ENCODE peak calls at places on chromosomes 1 and 21, in ten cellular contexts. B is T-cell; X is left colon; D is DND-41; F is naive thymus-derived CD8-positive, alpha-beta T cell; H is A549; U is stimulated activated naive CD8-positive, alpha-beta T cell treated with anti-CD3 and anti-CD28 coated beads, Interleukin-15, amount 100 ng/mL, for 72 hours; G is upper lobe of right lung; R is naive thymus-derived CD4-positive, alpha-beta T cell; M is activated CD8-positive, alpha-beta memory T cell treated with anti-CD3 and anti-CD28 coated beads, Interleukin-2, amount 10 ng/mL, durations not matched to agents 7 days and 5 days. K is an unnamed sample.

GRCh38 chr1:241706257-241706656 is 54.2 kb downstream of the WDR64 start:
- ATAC-seq in G (no peak), F (peak), D (no peak), H (peak), B (peak), X (peak), R (no peak), M (no peak), U (peak), K (peak)

GRCh38 chr1:25747046-25747705 is 52.8 kb upstream of the SELENON start:
- ATAC-seq in F (no peak), B (no peak), G (no peak), M (no peak), H (no peak), R (no peak), X (no peak), U (no peak), D (no peak), K (no peak)

GRCh38 chr1:117661027-117661426 is 55.2 kb downstream of the TENT5C start:
- ATAC-seq in F (peak), R (peak), G (no peak), U (no peak), M (peak), D (peak), X (no peak), H (no peak), B (peak), K (peak)

GRCh38 chr1:181149326-181150000 is 61.0 kb downstream of the IER5 start:
- ATAC-seq in M (peak), X (peak), U (peak), H (peak), D (peak), F (peak), R (peak), G (no peak), B (peak), K (peak)

GRCh38 chr1:202728951-202729350 is 18.7 kb upstream of the SYT2 start:
- ATAC-seq in H (no peak), U (no peak), M (no peak), D (no peak), R (no peak), G (no peak), X (no peak), B (no peak), F (no peak), K (no peak)

GRCh38 chr1:96183928-96184327 is 537.7 kb upstream of the PTBP2 start:
- ATAC-seq in D (no peak), F (no peak), R (no peak), G (no peak), U (no peak), X (no peak), H (no peak), B (no peak), M (no peak), K (no peak)

GRCh38 chr1:20280906-20281305 is 9.8 kb upstream of the VWA5B1 start:
- ATAC-seq in M (no peak), R (no peak), G (no peak), U (no peak), F (no peak), D (no peak), X (peak), B (no peak), H (no peak), K (no peak)

GRCh38 chr21:44360174-44360573 is 6.8 kb downstream of the TRPM2 start:
- ATAC-seq in X (no peak), H (peak), U (no peak), B (peak), G (peak), R (peak), M (peak), F (peak), D (peak), K (no peak)

GRCh38 chr1:224733021-224733911 is 117.1 kb downstream of the CNIH3 start:
- ATAC-seq in U (peak), M (no peak), F (no peak), D (no peak), H (no peak), R (no peak), X (peak), G (peak), B (no peak), K (peak)

GRCh38 chr1:21614419-21615115 is 54.6 kb downstream of the RAP1GAP start:
- ATAC-seq in X (peak), F (no peak), H (no peak), G (peak), U (no peak), B (no peak), D (no peak), R (no peak), M (no peak), K (no peak)

GRCh38 chr21:35138665-35139381 is 89.7 kb upstream of the RUNX1 start:
- ATAC-seq in M (peak), U (peak), X (no peak), F (peak), B (peak), D (peak), R (peak), H (no peak), G (no peak), K (peak)

GRCh38 chr21:43343992-43344886 is 82.7 kb downstream of the SIK1 start:
- ATAC-seq in D (no peak), G (peak), H (peak), F (no peak), R (no peak), B (no peak), M (no peak), U (no peak), X (peak), K (no peak)

GRCh38 chr1:93694039-93694438 is 12.4 kb upstream of the BCAR3 start:
- ATAC-seq in B (no peak), X (no peak), U (no peak), F (no peak), D (no peak), G (no peak), H (no peak), M (no peak), R (no peak), K (no peak)

K was measured in activated T-helper 17 cell treated with anti-CD3 and anti-CD28 coated beads, Interleukin-2, amount 50 U/mL, for 72 hours.